ENCODE peak calls at places on chromosome 13, in eight cellular contexts. One of them, this sample, is unnamed.

GRCh38 chr13:58960909-58961308 is 1202.8 kb downstream of the DIAPH3 start:
- DNase-seq in uterus: no peak
- DNase-seq in M059J: peak; percentile 19
- DNase-seq in EL: no peak
- DNase-seq in NCI-H1048: no peak
- DNase-seq in progenitor cell of endocrine pancreas: no peak
- DNase-seq in AG09319: no peak
- DNase-seq in AG10803: no peak
- DNase-seq in this sample: no peak

GRCh38 chr13:109010912-109011311 is 381.5 kb downstream of the MYO16 start:
- DNase-seq in AG09319: no peak
- DNase-seq in uterus: no peak
- DNase-seq in progenitor cell of endocrine pancreas: no peak
- DNase-seq in NCI-H1048: no peak
- DNase-seq in M059J: no peak
- DNase-seq in EL: no peak
- DNase-seq in AG10803: no peak
- DNase-seq in this sample: no peak

GRCh38 chr13:25037057-25037813 is 58.7 kb upstream of the PABPC3 start:
- DNase-seq in EL: peak; percentile 56
- DNase-seq in M059J: peak; percentile 53
- DNase-seq in AG10803: peak; percentile 66
- DNase-seq in AG09319: peak; percentile 38
- DNase-seq in progenitor cell of endocrine pancreas: peak; percentile 38
- DNase-seq in NCI-H1048: no peak
- DNase-seq in uterus: no peak
- DNase-seq in this sample: peak; percentile 55

GRCh38 chr13:51643114-51643881 is 59.0 kb downstream of the WDFY2 start:
- DNase-seq in AG10803: peak; percentile 98
- DNase-seq in uterus: no peak
- DNase-seq in AG09319: no peak
- DNase-seq in M059J: peak; percentile 92
- DNase-seq in EL: peak; percentile 98
- DNase-seq in progenitor cell of endocrine pancreas: no peak
- DNase-seq in NCI-H1048: no peak
- DNase-seq in this sample: no peak

GRCh38 chr13:98575009-98575866 is 1.7 kb downstream of the STK24 start:
- DNase-seq in AG10803: peak; percentile 28
- DNase-seq in NCI-H1048: no peak
- DNase-seq in EL: peak; percentile 17
- DNase-seq in AG09319: no peak
- DNase-seq in progenitor cell of endocrine pancreas: no peak
- DNase-seq in uterus: no peak
- DNase-seq in M059J: no peak
- DNase-seq in this sample: no peak

GRCh38 chr13:99778500-99778899 is 193.1 kb downstream of the ZIC5 start:
- DNase-seq in M059J: no peak
- DNase-seq in NCI-H1048: no peak
- DNase-seq in progenitor cell of endocrine pancreas: no peak
- DNase-seq in AG09319: no peak
- DNase-seq in EL: no peak
- DNase-seq in AG10803: no peak
- DNase-seq in uterus: no peak
- DNase-seq in this sample: no peak

GRCh38 chr13:29472317-29472961 is 123.0 kb downstream of the SLC7A1 start:
- DNase-seq in M059J: peak; percentile 49
- DNase-seq in progenitor cell of endocrine pancreas: peak; percentile 43
- DNase-seq in NCI-H1048: no peak
- DNase-seq in AG09319: no peak
- DNase-seq in EL: peak; percentile 60
- DNase-seq in AG10803: peak; percentile 61
- DNase-seq in uterus: no peak
- DNase-seq in this sample: peak; percentile 68

GRCh38 chr13:24284876-24285275 is 24.5 kb upstream of the C1QTNF9 start:
- DNase-seq in AG10803: no peak
- DNase-seq in progenitor cell of endocrine pancreas: no peak
- DNase-seq in uterus: no peak
- DNase-seq in EL: no peak
- DNase-seq in NCI-H1048: no peak
- DNase-seq in AG09319: no peak
- DNase-seq in M059J: no peak
- DNase-seq in this sample: no peak

GRCh38 chr13:109789262-109789661 is 2.9 kb upstream of the IRS2 start:
- DNase-seq in M059J: peak; percentile 13
- DNase-seq in EL: no peak
- DNase-seq in AG10803: no peak
- DNase-seq in AG09319: no peak
- DNase-seq in progenitor cell of endocrine pancreas: no peak
- DNase-seq in uterus: no peak
- DNase-seq in NCI-H1048: no peak
- DNase-seq in this sample: no peak

GRCh38 chr13:45511310-45512147 is 46.8 kb downstream of the COG3 start:
- DNase-seq in AG10803: peak; percentile 73
- DNase-seq in NCI-H1048: peak; percentile 0
- DNase-seq in AG09319: peak; percentile 37
- DNase-seq in EL: peak; percentile 72
- DNase-seq in M059J: peak; percentile 75
- DNase-seq in progenitor cell of endocrine pancreas: no peak
- DNase-seq in uterus: no peak
- DNase-seq in this sample: no peak

GRCh38 chr13:41148421-41149283 is 16.1 kb upstream of the KBTBD6 start:
- DNase-seq in AG09319: no peak
- DNase-seq in uterus: no peak
- DNase-seq in NCI-H1048: no peak
- DNase-seq in progenitor cell of endocrine pancreas: no peak
- DNase-seq in AG10803: no peak
- DNase-seq in EL: no peak
- DNase-seq in M059J: no peak
- DNase-seq in this sample: no peak

GRCh38 chr13:67410645-67411044 is 180.5 kb upstream of the PCDH9 start:
- DNase-seq in AG10803: no peak
- DNase-seq in M059J: no peak
- DNase-seq in NCI-H1048: no peak
- DNase-seq in uterus: no peak
- DNase-seq in AG09319: no peak
- DNase-seq in EL: no peak
- DNase-seq in progenitor cell of endocrine pancreas: no peak
- DNase-seq in this sample: no peak

GRCh38 chr13:97834255-97834654 is 119.2 kb upstream of the IPO5 start:
- DNase-seq in NCI-H1048: no peak
- DNase-seq in progenitor cell of endocrine pancreas: no peak
- DNase-seq in uterus: no peak
- DNase-seq in EL: no peak
- DNase-seq in M059J: no peak
- DNase-seq in AG09319: no peak
- DNase-seq in AG10803: no peak
- DNase-seq in this sample: no peak

GRCh38 chr13:23865065-23865464 is 24.1 kb downstream of the MIPEP start:
- DNase-seq in NCI-H1048: no peak
- DNase-seq in AG09319: no peak
- DNase-seq in progenitor cell of endocrine pancreas: no peak
- DNase-seq in uterus: no peak
- DNase-seq in AG10803: no peak
- DNase-seq in M059J: no peak
- DNase-seq in EL: no peak
- DNase-seq in this sample: no peak

GRCh38 chr13:48490241-48490640 is 42.6 kb downstream of the RCBTB2 start:
- DNase-seq in AG09319: no peak
- DNase-seq in uterus: no peak
- DNase-seq in progenitor cell of endocrine pancreas: no peak
- DNase-seq in NCI-H1048: no peak
- DNase-seq in M059J: peak; percentile 11
- DNase-seq in AG10803: no peak
- DNase-seq in EL: no peak
- DNase-seq in this sample: no peak